ENCODE peak calls at places on chromosome 4, in six cellular contexts. S is stimulated activated CD4-positive, alpha-beta T cell treated with anti-CD3 and anti-CD28 coated beads, Interleukin-4, amount 100 ng/mL, for 48 hours; R is NCI-H146; F is GM04504; L is NCI-H2107; W is H7. X is an unnamed sample.

GRCh38 chr4:180356766-180357165 is 1886.4 kb upstream of the TENM3 start:
- DNase-seq in S (no peak), R (no peak), F (no peak), L (no peak), W (no peak), X (no peak)

GRCh38 chr4:150209140-150209829 is 131.0 kb downstream of the DCLK2 start:
- DNase-seq in S (peak), R (peak), F (no peak), L (no peak), W (no peak), X (peak)

GRCh38 chr4:18882468-18882867 is 860.9 kb upstream of the LCORL start:
- DNase-seq in S (no peak), R (no peak), F (no peak), L (no peak), W (no peak), X (peak)

GRCh38 chr4:188107931-188108843 is 1.2 kb downstream of the TRIML2 start:
- DNase-seq in S (no peak), R (no peak), F (no peak), L (no peak), W (peak), X (peak)

GRCh38 chr4:94831607-94832006 is 73.9 kb downstream of the BMPR1B start:
- DNase-seq in S (no peak), R (no peak), F (no peak), L (no peak), W (no peak), X (no peak)

GRCh38 chr4:153822316-153822715 is 33.4 kb upstream of the SFRP2 start:
- DNase-seq in S (no peak), R (no peak), F (no peak), L (no peak), W (no peak), X (no peak)

GRCh38 chr4:142583708-142584107 is 262.4 kb downstream of the INPP4B start:
- DNase-seq in S (no peak), R (no peak), F (no peak), L (no peak), W (no peak), X (no peak)

GRCh38 chr4:124206779-124207605 is 505.5 kb downstream of the ANKRD50 start:
- DNase-seq in S (no peak), R (no peak), F (no peak), L (no peak), W (no peak), X (peak)

GRCh38 chr4:44869222-44869882 is 143.0 kb upstream of the GNPDA2 start:
- DNase-seq in S (no peak), R (no peak), F (no peak), L (no peak), W (peak), X (no peak)